ENCODE peak calls at places on chromosome 11, in six cellular contexts. S is uterus, V is stomach, Q is brain microvascular endothelial cell, N is adrenal gland, F is left ventricle myocardium inferior. E is an unnamed sample.
A peak's percentile ranks its signal among the peaks of the same experiment; 100 is the strongest.

GRCh38 chr11:134374171-134374570 is 37.9 kb downstream of the B3GAT1 start:
- DNase-seq in F (no peak), S (no peak), N (no peak), Q (no peak), V (no peak), E (no peak)

GRCh38 chr11:110908401-110909106 is 196.3 kb upstream of the ARHGAP20 start:
- DNase-seq in F (no peak), V (no peak), N (no peak), S (no peak), Q (peak; percentile 83), E (no peak)

GRCh38 chr11:108732395-108732794 is 67.5 kb downstream of the DDX10 start:
- DNase-seq in Q (no peak), F (no peak), N (no peak), V (no peak), S (no peak), E (no peak)

GRCh38 chr11:100748153-100748552 is 61.1 kb downstream of the ARHGAP42 start:
- DNase-seq in F (no peak), Q (no peak), V (no peak), N (no peak), S (no peak), E (no peak)

GRCh38 chr11:104547996-104548661 is 350.1 kb downstream of the CASP12 start:
- DNase-seq in N (no peak), Q (peak; percentile 12), V (no peak), F (no peak), S (no peak), E (no peak)

GRCh38 chr11:120912504-120912903 is 111.4 kb upstream of the TBCEL start:
- DNase-seq in Q (peak; percentile 27), F (no peak), S (no peak), N (no peak), V (no peak), E (no peak)

GRCh38 chr11:196786-197731 is 4.2 kb downstream of the SCGB1C1 start:
- DNase-seq in N (no peak), F (no peak), V (peak; percentile 24), S (no peak), Q (no peak), E (peak; percentile 2)

GRCh38 chr11:69010361-69010891 is 2.6 kb downstream of the MRGPRF start:
- DNase-seq in V (no peak), S (no peak), F (no peak), N (no peak), Q (no peak), E (no peak)

GRCh38 chr11:63708764-63709163 is 27.5 kb downstream of the RTN3 start:
- DNase-seq in Q (no peak), N (no peak), S (no peak), F (no peak), V (no peak), E (no peak)

GRCh38 chr11:102171101-102171500 is 60.9 kb downstream of the YAP1 start:
- DNase-seq in V (no peak), S (no peak), Q (no peak), N (no peak), F (no peak), E (no peak)

GRCh38 chr11:117387992-117388765 is 60.5 kb downstream of the CEP164 start:
- DNase-seq in Q (peak; percentile 9), F (no peak), S (no peak), V (no peak), N (no peak), E (no peak)

GRCh38 chr11:59800390-59801037 is 10.1 kb downstream of the MRPL16 start:
- DNase-seq in S (no peak), Q (no peak), N (no peak), V (no peak), F (no peak), E (no peak)

GRCh38 chr11:62461740-62462522 is 43.1 kb downstream of the SCGB1A1 start:
- DNase-seq in V (no peak), N (no peak), Q (no peak), F (no peak), S (no peak), E (no peak)

GRCh38 chr11:107834995-107835394 is 23.6 kb downstream of the SLC35F2 start:
- DNase-seq in S (no peak), N (no peak), V (no peak), F (no peak), Q (no peak), E (no peak)

GRCh38 chr11:106656646-106657045 is 361.6 kb downstream of the GUCY1A2 start:
- DNase-seq in Q (no peak), V (no peak), F (no peak), N (no peak), S (no peak), E (no peak)

GRCh38 chr11:70099578-70100282 is 21.6 kb downstream of the ANO1 start:
- DNase-seq in S (no peak), Q (peak; percentile 48), N (no peak), F (no peak), V (no peak), E (no peak)

GRCh38 chr11:19453893-19454292 is 213.1 kb upstream of the E2F8 start:
- DNase-seq in N (no peak), V (no peak), F (no peak), Q (peak; percentile 65), S (no peak), E (no peak)

GRCh38 chr11:24375351-24375750 is 121.5 kb upstream of the LUZP2 start:
- DNase-seq in N (no peak), F (no peak), V (no peak), Q (no peak), S (no peak), E (no peak)

GRCh38 chr11:46936138-46937110 is at the start of gene CSTPP1:
- DNase-seq in F (peak; percentile 91), Q (peak; percentile 86), V (peak; percentile 96), S (peak; percentile 92), N (peak; percentile 98), E (peak; percentile 92)

GRCh38 chr11:76797341-76798201 is 14.4 kb downstream of the TSKU start:
- DNase-seq in N (peak; percentile 46), F (no peak), V (no peak), S (no peak), Q (no peak), E (no peak)

GRCh38 chr11:22641559-22641958 is 15.9 kb upstream of the FANCF start:
- DNase-seq in Q (no peak), F (no peak), N (no peak), S (no peak), V (no peak), E (no peak)

GRCh38 chr11:62889484-62890437 is 9.1 kb downstream of the SLC3A2 start:
- DNase-seq in S (peak; percentile 60), N (peak; percentile 80), V (no peak), Q (no peak), F (no peak), E (no peak)

GRCh38 chr11:111795333-111795985 is 29.3 kb upstream of the PPP2R1B start:
- DNase-seq in N (peak; percentile 76), F (no peak), Q (no peak), V (no peak), S (no peak), E (no peak)

GRCh38 chr11:11910541-11910940 is 68.8 kb downstream of the USP47 start:
- DNase-seq in F (no peak), V (no peak), N (no peak), Q (no peak), S (no peak), E (no peak)

GRCh38 chr11:33895752-33896137 is 3.9 kb upstream of the LMO2 start:
- DNase-seq in Q (no peak), S (no peak), F (no peak), V (no peak), N (no peak), E (no peak)

DNA sequence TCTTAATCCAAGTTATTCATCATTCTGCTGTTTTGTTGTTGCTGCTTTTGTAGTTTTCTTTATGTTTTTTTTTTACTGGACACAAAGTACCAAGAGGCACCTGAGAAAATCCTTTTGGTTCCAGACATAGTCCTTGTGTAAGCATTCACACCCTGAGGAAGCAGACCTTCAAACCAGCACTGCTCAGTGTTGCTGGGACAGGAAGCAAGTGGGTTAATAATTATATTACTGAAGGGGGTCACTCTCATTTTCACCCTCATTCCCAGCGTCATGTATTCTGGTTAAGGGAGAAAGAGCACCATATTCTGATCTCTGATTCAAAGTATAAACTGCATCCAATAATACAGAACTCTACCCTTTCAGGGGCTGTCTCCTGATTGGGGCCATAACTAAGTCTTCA is 5.9 kb upstream of the ALKBH3 start:
- DNase-seq in V (no peak), S (no peak), Q (no peak), N (no peak), F (no peak), E (no peak)
- H3K27me3 ChIP-seq in V (no peaks in the 10 kb centered on the region), S (no peaks in the 10 kb centered on the region), Q (peaks cover 10% of the 10 kb centered on the region), N (peaks cover 10% of the 10 kb centered on the region), F (peaks cover 68% of the 10 kb centered on the region), E (peaks cover 3% of the 10 kb centered on the region)

DNA sequence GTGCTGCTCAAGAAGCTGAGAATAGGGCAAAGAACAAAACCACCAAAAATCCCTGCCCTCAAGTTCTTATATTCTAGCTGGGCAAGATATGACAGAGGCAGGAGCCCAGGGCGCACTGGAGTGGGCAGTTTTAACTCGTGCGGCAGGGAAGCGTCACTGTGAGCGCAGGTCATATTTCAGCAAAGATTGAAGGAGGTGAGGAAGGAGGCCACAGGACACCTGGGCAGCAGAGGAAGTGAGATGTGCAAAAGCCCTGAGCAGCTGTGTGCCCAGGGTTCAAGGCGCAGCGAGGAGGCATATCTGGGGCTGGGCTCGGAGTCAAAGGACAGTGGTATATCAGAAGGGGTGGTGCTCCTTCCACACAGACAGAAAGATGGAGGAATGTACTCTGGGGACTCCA is 13.5 kb downstream of the KCNC1 start:
- DNase-seq in F (no peak), V (no peak), Q (no peak), S (no peak), N (no peak), E (no peak)
- H3K27ac ChIP-seq in F (no peak overlapping the region), V (no peak overlapping the region), Q (no peak overlapping the region), S (no peak overlapping the region), N (no peak overlapping the region), E (no peak overlapping the region)

GRCh38 chr11:65277878-65278277 is 16.1 kb downstream of the POLA2 start:
- DNase-seq in N (no peak), V (no peak), Q (no peak), F (no peak), S (no peak), E (no peak)

GRCh38 chr11:65278351-65278750 is 16.6 kb downstream of the POLA2 start:
- DNase-seq in F (no peak), N (no peak), S (no peak), V (no peak), Q (no peak), E (no peak)

GRCh38 chr11:65279713-65280459 is 18.1 kb downstream of the POLA2 start:
- DNase-seq in F (no peak), V (peak; percentile 38), Q (peak; percentile 99), N (peak; percentile 76), S (peak; percentile 69), E (peak; percentile 55)

GRCh38 chr11:65274734-65275682 is 13.2 kb downstream of the POLA2 start:
- DNase-seq in N (peak; percentile 92), F (peak; percentile 60), S (peak; percentile 93), V (peak; percentile 75), Q (peak; percentile 97), E (peak; percentile 47)

DNA sequence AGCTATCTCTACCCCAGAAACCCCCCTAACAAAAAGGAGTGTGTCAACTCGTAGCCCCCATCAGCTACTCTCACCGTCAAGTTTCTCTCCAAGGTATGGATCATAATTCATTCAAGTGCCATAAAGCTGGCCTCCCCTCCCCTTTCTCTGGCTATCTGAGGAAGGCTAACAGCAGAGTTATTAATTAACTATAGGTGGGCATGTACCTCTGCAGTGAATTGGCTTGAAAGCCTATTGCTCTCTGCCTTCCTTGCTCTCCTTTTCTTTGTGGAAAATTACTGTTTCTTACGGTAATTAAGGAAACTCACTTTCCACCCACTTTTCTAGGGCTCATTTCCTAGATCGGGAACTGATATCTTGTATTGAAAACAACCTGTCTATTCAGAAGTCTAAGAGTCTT is 14.1 kb downstream of the POLA2 start:
- DNase-seq in F (no peak), N (no peak), S (no peak), V (no peak), Q (no peak), E (no peak)
- H3K36me3 ChIP-seq in F (peaks cover 4% of the 10 kb centered on the region), N (no peaks in the 10 kb centered on the region), S (no peaks in the 10 kb centered on the region), V (peaks cover 18% of the 10 kb centered on the region), Q (no peaks in the 10 kb centered on the region), E (peaks cover 22% of the 10 kb centered on the region)

GRCh38 chr11:126510621-126511370 is 155.3 kb downstream of the ST3GAL4 start:
- DNase-seq in Q (peak; percentile 32), S (no peak), N (no peak), F (no peak), V (no peak), E (no peak)
- H3K27me3 ChIP-seq in Q (no peaks in the 10 kb centered on the region), S (no peaks in the 10 kb centered on the region), N (no peaks in the 10 kb centered on the region), F (peaks cover 78% of the 10 kb centered on the region), V (no peaks in the 10 kb centered on the region), E (no peaks in the 10 kb centered on the region)